ENCODE peak calls at places on chromosomes 7 and 10, in eight cellular contexts. G is upper lobe of right lung, Q is WTC11, A is omental fat pad, T is A673, C is GM06990, I is foreskin keratinocyte, Z is pancreas. B is an unnamed sample.

GRCh38 chr7:49438281-49438680 is 335.2 kb upstream of the VWC2 start:
- DNase-seq in I (no peak), G (no peak), T (no peak), A (no peak), Q (no peak), Z (no peak), C (no peak), B (no peak)

GRCh38 chr7:608954-609711 is 89.5 kb upstream of the PDGFA start:
- DNase-seq in Q (no peak), C (no peak), I (no peak), A (no peak), T (no peak), Z (no peak), G (peak; percentile 53), B (no peak)

GRCh38 chr10:35349389-35349915 is 13.1 kb downstream of the CCNY start:
- DNase-seq in G (no peak), I (no peak), T (no peak), A (no peak), Z (no peak), Q (no peak), C (no peak), B (no peak)

GRCh38 chr10:110834622-110835219 is 37.0 kb upstream of the PDCD4 start:
- DNase-seq in I (peak; percentile 33), C (no peak), T (peak; percentile 71), G (no peak), A (no peak), Z (peak; percentile 67), Q (no peak), B (no peak)

GRCh38 chr10:119517235-119518141 is 25.0 kb downstream of the RGS10 start:
- DNase-seq in G (no peak), A (no peak), C (peak; percentile 86), T (no peak), I (peak; percentile 19), Z (no peak), Q (no peak), B (peak; percentile 66)

GRCh38 chr10:1591045-1591444 is 146.3 kb downstream of the ADARB2 start:
- DNase-seq in Q (no peak), A (no peak), I (no peak), G (no peak), C (no peak), Z (no peak), T (no peak), B (no peak)

GRCh38 chr7:40870108-40870507 is 735.3 kb downstream of the SUGCT start:
- DNase-seq in T (no peak), G (no peak), Z (no peak), A (no peak), Q (no peak), C (no peak), I (no peak), B (no peak)

GRCh38 chr7:18698258-18698734 is 202.7 kb downstream of the HDAC9 start:
- DNase-seq in Q (no peak), A (no peak), I (no peak), C (no peak), T (no peak), Z (no peak), G (no peak), B (no peak)

GRCh38 chr7:118496138-118496644 is 271.7 kb downstream of the ANKRD7 start:
- DNase-seq in Z (no peak), I (no peak), G (no peak), T (no peak), A (no peak), Q (no peak), C (no peak), B (no peak)

GRCh38 chr10:125041856-125042506 is 100.1 kb downstream of the ZRANB1 start:
- DNase-seq in Z (no peak), Q (no peak), C (no peak), T (peak; percentile 81), I (no peak), A (no peak), G (peak; percentile 49), B (no peak)
- TF ChIP-seq CTCF in Z (no peak), Q (no peak), C (no peak), T (no peak), I (no peak), A (no peak), G (no peak), B (no peak)

GRCh38 chr7:75878769-75879596 is at the start of gene RHBDD2:
- DNase-seq in A (peak; percentile 71), G (peak; percentile 98), I (peak; percentile 83), C (peak; percentile 96), T (peak; percentile 96), Z (peak; percentile 98), Q (peak; percentile 97), B (peak; percentile 100)
- TF ChIP-seq CTCF in A (no peak), G (no peak), I (no peak), C (no peak), T (no peak), Z (no peak), Q (no peak), B (no peak)

DNA sequence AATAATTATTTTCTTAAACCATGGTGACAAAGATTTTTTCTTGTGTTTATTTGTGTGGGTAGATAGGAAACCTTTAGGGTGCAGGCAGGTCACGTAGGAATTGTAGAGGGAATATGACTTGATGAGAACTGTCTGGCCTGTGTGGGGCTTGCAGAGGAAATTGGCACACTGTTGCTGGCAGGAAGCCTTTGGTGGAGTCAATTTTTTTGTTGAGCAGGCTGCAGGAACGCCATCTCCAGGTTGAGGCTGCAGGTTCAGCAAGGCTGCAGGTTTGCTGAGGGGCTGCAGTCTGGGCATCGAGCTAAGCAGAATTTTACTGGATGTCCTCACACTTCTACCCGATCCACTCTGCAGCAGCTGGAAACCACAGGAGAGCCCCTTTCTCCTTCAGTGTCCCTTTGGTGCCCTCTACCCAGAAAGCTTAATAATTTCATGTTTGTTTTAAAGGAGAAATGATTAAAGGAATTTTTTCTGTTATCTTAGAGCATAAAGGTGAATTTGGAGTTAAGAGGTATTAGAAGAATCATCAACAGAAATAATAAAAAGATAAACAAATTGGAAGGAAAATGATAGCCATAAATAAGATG is 37.0 kb downstream of the TBC1D12 start:
- DNase-seq in Q (peak; percentile 21), Z (no peak), G (no peak), A (no peak), I (no peak), C (no peak), T (peak; percentile 12), B (no peak)
- TF ChIP-seq CTCF in Q (no peak), Z (no peak), G (peak; percentile 5), A (no peak), I (no peak), C (no peak), T (no peak), B (no peak)

DNA sequence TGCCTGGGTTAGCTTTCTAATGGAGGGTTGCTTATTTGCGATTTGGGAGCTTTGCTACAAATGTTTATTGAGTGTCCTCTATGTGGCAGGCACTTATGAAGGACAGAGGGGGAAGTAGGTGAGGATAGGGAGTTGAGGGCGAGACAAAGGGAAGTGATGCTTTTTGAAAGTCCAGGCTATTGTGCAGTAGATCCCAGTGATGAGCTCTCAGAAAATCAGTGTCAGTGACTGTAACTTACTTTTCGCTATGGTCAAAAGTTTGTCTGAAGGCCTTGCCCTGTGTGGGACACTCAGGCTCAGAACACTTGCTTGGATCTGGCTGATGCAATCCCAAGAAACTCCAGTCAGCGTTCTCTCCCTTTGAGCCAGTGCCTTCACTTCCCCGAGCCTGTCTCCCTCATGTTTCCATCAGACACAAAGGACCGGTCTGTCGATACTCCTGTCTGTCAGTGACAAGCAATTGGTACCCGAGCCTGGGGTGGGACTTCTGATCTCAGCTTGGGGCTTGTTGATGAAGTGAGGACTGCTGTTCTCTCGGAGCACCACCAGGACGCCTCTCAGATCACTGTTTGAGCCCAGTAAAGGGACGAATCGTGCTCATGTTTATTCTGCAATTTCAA is 63.1 kb upstream of the SORCS3 start:
- DNase-seq in Q (peak; percentile 41), I (no peak), T (peak; percentile 16), G (no peak), C (no peak), A (no peak), Z (no peak), B (no peak)
- TF ChIP-seq CTCF in Q (peak; percentile 26), I (no peak), T (no peak), G (no peak), C (no peak), A (no peak), Z (no peak), B (no peak)

DNA sequence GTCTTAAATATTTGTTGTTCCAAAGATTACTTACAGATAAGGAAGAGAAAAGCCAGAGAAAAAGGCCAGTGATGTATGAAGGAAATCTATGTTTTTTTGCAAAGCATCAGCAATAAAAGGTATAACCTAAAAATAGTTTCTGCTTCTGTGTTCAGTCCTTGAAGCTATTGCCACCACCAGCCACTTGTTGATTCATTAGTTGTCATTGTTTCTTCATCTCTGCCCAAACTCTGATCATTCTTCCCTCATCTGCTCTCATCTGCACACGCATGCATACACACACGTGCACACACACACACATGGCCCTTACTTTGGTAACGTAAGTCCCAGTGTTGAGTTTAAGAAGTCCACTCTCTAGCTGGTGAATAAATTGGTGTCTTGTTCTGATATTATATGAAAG is 540.7 kb downstream of the GATA3 start:
- DNase-seq in G (no peak), A (no peak), C (no peak), I (no peak), T (no peak), Q (no peak), Z (no peak), B (no peak)
- TF ChIP-seq CTCF in G (no peak), A (no peak), C (no peak), I (no peak), T (no peak), Q (no peak), Z (no peak), B (no peak)

DNA sequence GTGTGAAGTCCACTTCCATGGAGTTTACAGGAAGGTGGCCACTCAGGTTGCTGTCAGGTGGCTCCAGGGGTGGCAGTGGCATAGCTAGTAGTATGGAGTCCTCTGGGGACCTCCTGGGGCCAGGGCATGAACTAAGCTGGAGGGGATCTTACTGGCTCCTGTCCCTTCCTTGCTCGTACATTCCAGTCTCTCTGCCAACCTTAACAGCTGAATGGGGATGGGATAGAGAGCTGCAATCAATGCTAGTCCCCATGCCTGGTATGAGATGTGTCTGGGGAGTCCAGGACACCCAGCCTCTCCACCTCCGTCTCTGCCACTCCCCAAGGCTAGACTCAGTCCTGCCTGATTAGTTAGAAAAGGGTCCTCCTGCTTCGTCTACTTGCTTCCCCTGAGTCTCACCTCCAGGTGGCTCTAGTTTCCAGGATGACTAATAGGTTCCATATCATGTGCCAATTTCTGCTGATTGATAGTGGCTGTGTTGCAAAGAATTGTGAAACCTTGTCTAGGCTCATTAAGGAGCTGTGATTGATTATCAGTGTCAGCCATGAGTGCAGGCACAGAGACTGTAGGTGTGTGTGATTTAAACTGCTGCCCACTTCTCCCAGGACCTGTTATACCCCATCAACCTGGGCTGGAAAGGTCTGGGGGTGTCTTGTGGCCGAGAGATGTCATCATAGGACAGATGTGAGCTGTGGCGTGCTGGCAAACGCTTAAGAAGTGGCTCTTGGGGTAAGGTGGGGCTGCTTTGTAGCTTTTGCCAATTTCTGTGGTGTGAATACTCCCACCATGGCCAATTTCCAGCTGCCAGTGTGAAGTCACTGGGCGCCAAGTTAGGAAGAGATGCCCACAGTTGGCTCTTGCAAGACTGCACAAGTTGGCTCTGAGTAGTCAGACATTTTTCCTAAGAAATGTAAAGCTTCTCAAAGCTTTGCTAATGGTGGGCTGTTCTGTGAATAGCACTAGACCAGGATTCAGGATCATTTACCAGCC is 59.8 kb downstream of the COL13A1 start:
- DNase-seq in G (no peak), C (no peak), T (peak; percentile 71), I (peak; percentile 91), Q (no peak), A (no peak), Z (no peak), B (no peak)
- TF ChIP-seq CTCF in G (no peak), C (peak; percentile 12), T (peak; percentile 40), I (peak; percentile 76), Q (no peak), A (no peak), Z (no peak), B (no peak)